ENCODE peak calls at places on chromosomes 5 and 9, in ten cellular contexts. One of them, this sample, is unnamed.
A peak's percentile ranks its signal among the peaks of the same experiment; 100 is the strongest.

GRCh38 chr9:89154218-89154617 is 24.4 kb downstream of the SHC3 start:
- DNase-seq in NCI-H1417: no peak
- DNase-seq in NCI-H774: no peak
- DNase-seq in retina: no peak
- DNase-seq in HEK293T: no peak
- DNase-seq in activated T-helper 1 cell treated with anti-CD3 and anti-CD28 coated beads, Interleukin-12 subunit alpha, Interleukin-12 subunit beta, Interleukin-2, Interleukin-4 antibody, amounts not matched to agents 30 ng/mL and 10 ng/mL and 1 ng/mL, durations not matched to agents 14 hours and 24 hours and 36 hours: no peak
- DNase-seq in activated CD4-positive, alpha-beta T cell treated with anti-CD3 and anti-CD28 coated beads for 24 hours: no peak
- DNase-seq in NCI-H1092: no peak
- DNase-seq in M059J: no peak
- DNase-seq in A673: no peak
- DNase-seq in this sample: no peak

GRCh38 chr9:94156549-94157407 is 72.5 kb downstream of the PTPDC1 start:
- DNase-seq in NCI-H1417: peak; percentile 72
- DNase-seq in NCI-H774: peak; percentile 76
- DNase-seq in retina: peak; percentile 18
- DNase-seq in HEK293T: peak; percentile 44
- DNase-seq in activated T-helper 1 cell treated with anti-CD3 and anti-CD28 coated beads, Interleukin-12 subunit alpha, Interleukin-12 subunit beta, Interleukin-2, Interleukin-4 antibody, amounts not matched to agents 30 ng/mL and 10 ng/mL and 1 ng/mL, durations not matched to agents 14 hours and 24 hours and 36 hours: no peak
- DNase-seq in activated CD4-positive, alpha-beta T cell treated with anti-CD3 and anti-CD28 coated beads for 24 hours: no peak
- DNase-seq in NCI-H1092: peak; percentile 73
- DNase-seq in M059J: peak; percentile 90
- DNase-seq in A673: peak; percentile 91
- DNase-seq in this sample: no peak

GRCh38 chr5:32217886-32218396 is 43.8 kb upstream of the GOLPH3 start:
- DNase-seq in NCI-H1417: peak; percentile 25
- DNase-seq in NCI-H774: no peak
- DNase-seq in retina: peak; percentile 22
- DNase-seq in HEK293T: peak; percentile 49
- DNase-seq in activated T-helper 1 cell treated with anti-CD3 and anti-CD28 coated beads, Interleukin-12 subunit alpha, Interleukin-12 subunit beta, Interleukin-2, Interleukin-4 antibody, amounts not matched to agents 30 ng/mL and 10 ng/mL and 1 ng/mL, durations not matched to agents 14 hours and 24 hours and 36 hours: no peak
- DNase-seq in activated CD4-positive, alpha-beta T cell treated with anti-CD3 and anti-CD28 coated beads for 24 hours: no peak
- DNase-seq in NCI-H1092: no peak
- DNase-seq in M059J: no peak
- DNase-seq in A673: peak; percentile 48
- DNase-seq in this sample: no peak

GRCh38 chr5:90201923-90202322 is 207.6 kb downstream of the CETN3 start:
- DNase-seq in NCI-H1417: peak; percentile 6
- DNase-seq in NCI-H774: no peak
- DNase-seq in retina: no peak
- DNase-seq in HEK293T: no peak
- DNase-seq in activated T-helper 1 cell treated with anti-CD3 and anti-CD28 coated beads, Interleukin-12 subunit alpha, Interleukin-12 subunit beta, Interleukin-2, Interleukin-4 antibody, amounts not matched to agents 30 ng/mL and 10 ng/mL and 1 ng/mL, durations not matched to agents 14 hours and 24 hours and 36 hours: no peak
- DNase-seq in activated CD4-positive, alpha-beta T cell treated with anti-CD3 and anti-CD28 coated beads for 24 hours: no peak
- DNase-seq in NCI-H1092: peak; percentile 11
- DNase-seq in M059J: peak; percentile 58
- DNase-seq in A673: peak; percentile 32
- DNase-seq in this sample: no peak

GRCh38 chr9:94207781-94208180 is 51.3 kb upstream of the ZNF169 start:
- DNase-seq in NCI-H1417: no peak
- DNase-seq in NCI-H774: no peak
- DNase-seq in retina: no peak
- DNase-seq in HEK293T: no peak
- DNase-seq in activated T-helper 1 cell treated with anti-CD3 and anti-CD28 coated beads, Interleukin-12 subunit alpha, Interleukin-12 subunit beta, Interleukin-2, Interleukin-4 antibody, amounts not matched to agents 30 ng/mL and 10 ng/mL and 1 ng/mL, durations not matched to agents 14 hours and 24 hours and 36 hours: no peak
- DNase-seq in activated CD4-positive, alpha-beta T cell treated with anti-CD3 and anti-CD28 coated beads for 24 hours: no peak
- DNase-seq in NCI-H1092: no peak
- DNase-seq in M059J: no peak
- DNase-seq in A673: no peak
- DNase-seq in this sample: no peak

GRCh38 chr5:158320178-158320674 is 461.3 kb upstream of the CLINT1 start:
- DNase-seq in NCI-H1417: peak; percentile 14
- DNase-seq in NCI-H774: no peak
- DNase-seq in retina: peak; percentile 20
- DNase-seq in HEK293T: no peak
- DNase-seq in activated T-helper 1 cell treated with anti-CD3 and anti-CD28 coated beads, Interleukin-12 subunit alpha, Interleukin-12 subunit beta, Interleukin-2, Interleukin-4 antibody, amounts not matched to agents 30 ng/mL and 10 ng/mL and 1 ng/mL, durations not matched to agents 14 hours and 24 hours and 36 hours: no peak
- DNase-seq in activated CD4-positive, alpha-beta T cell treated with anti-CD3 and anti-CD28 coated beads for 24 hours: no peak
- DNase-seq in NCI-H1092: peak; percentile 16
- DNase-seq in M059J: no peak
- DNase-seq in A673: no peak
- DNase-seq in this sample: no peak

GRCh38 chr5:39151731-39152130 is 67.6 kb downstream of the FYB1 start:
- DNase-seq in NCI-H1417: no peak
- DNase-seq in NCI-H774: no peak
- DNase-seq in retina: no peak
- DNase-seq in HEK293T: no peak
- DNase-seq in activated T-helper 1 cell treated with anti-CD3 and anti-CD28 coated beads, Interleukin-12 subunit alpha, Interleukin-12 subunit beta, Interleukin-2, Interleukin-4 antibody, amounts not matched to agents 30 ng/mL and 10 ng/mL and 1 ng/mL, durations not matched to agents 14 hours and 24 hours and 36 hours: no peak
- DNase-seq in activated CD4-positive, alpha-beta T cell treated with anti-CD3 and anti-CD28 coated beads for 24 hours: no peak
- DNase-seq in NCI-H1092: no peak
- DNase-seq in M059J: no peak
- DNase-seq in A673: no peak
- DNase-seq in this sample: no peak

GRCh38 chr5:96957125-96958041 is 21.5 kb downstream of the LNPEP start:
- DNase-seq in NCI-H1417: peak; percentile 11
- DNase-seq in NCI-H774: no peak
- DNase-seq in retina: no peak
- DNase-seq in HEK293T: no peak
- DNase-seq in activated T-helper 1 cell treated with anti-CD3 and anti-CD28 coated beads, Interleukin-12 subunit alpha, Interleukin-12 subunit beta, Interleukin-2, Interleukin-4 antibody, amounts not matched to agents 30 ng/mL and 10 ng/mL and 1 ng/mL, durations not matched to agents 14 hours and 24 hours and 36 hours: no peak
- DNase-seq in activated CD4-positive, alpha-beta T cell treated with anti-CD3 and anti-CD28 coated beads for 24 hours: no peak
- DNase-seq in NCI-H1092: no peak
- DNase-seq in M059J: no peak
- DNase-seq in A673: no peak
- DNase-seq in this sample: no peak

GRCh38 chr5:168424506-168425298 is 61.6 kb upstream of the RARS1 start:
- DNase-seq in NCI-H1417: no peak
- DNase-seq in NCI-H774: no peak
- DNase-seq in retina: no peak
- DNase-seq in HEK293T: no peak
- DNase-seq in activated T-helper 1 cell treated with anti-CD3 and anti-CD28 coated beads, Interleukin-12 subunit alpha, Interleukin-12 subunit beta, Interleukin-2, Interleukin-4 antibody, amounts not matched to agents 30 ng/mL and 10 ng/mL and 1 ng/mL, durations not matched to agents 14 hours and 24 hours and 36 hours: no peak
- DNase-seq in activated CD4-positive, alpha-beta T cell treated with anti-CD3 and anti-CD28 coated beads for 24 hours: no peak
- DNase-seq in NCI-H1092: no peak
- DNase-seq in M059J: peak; percentile 61
- DNase-seq in A673: no peak
- DNase-seq in this sample: no peak

GRCh38 chr5:111022301-111022700 is 49.2 kb upstream of the TSLP start:
- DNase-seq in NCI-H1417: no peak
- DNase-seq in NCI-H774: no peak
- DNase-seq in retina: no peak
- DNase-seq in HEK293T: no peak
- DNase-seq in activated T-helper 1 cell treated with anti-CD3 and anti-CD28 coated beads, Interleukin-12 subunit alpha, Interleukin-12 subunit beta, Interleukin-2, Interleukin-4 antibody, amounts not matched to agents 30 ng/mL and 10 ng/mL and 1 ng/mL, durations not matched to agents 14 hours and 24 hours and 36 hours: no peak
- DNase-seq in activated CD4-positive, alpha-beta T cell treated with anti-CD3 and anti-CD28 coated beads for 24 hours: no peak
- DNase-seq in NCI-H1092: no peak
- DNase-seq in M059J: no peak
- DNase-seq in A673: no peak
- DNase-seq in this sample: no peak

GRCh38 chr9:33044162-33044673 is 19.1 kb downstream of the DNAJA1 start:
- DNase-seq in NCI-H1417: peak; percentile 88
- DNase-seq in NCI-H774: peak; percentile 82
- DNase-seq in retina: peak; percentile 92
- DNase-seq in HEK293T: no peak
- DNase-seq in activated T-helper 1 cell treated with anti-CD3 and anti-CD28 coated beads, Interleukin-12 subunit alpha, Interleukin-12 subunit beta, Interleukin-2, Interleukin-4 antibody, amounts not matched to agents 30 ng/mL and 10 ng/mL and 1 ng/mL, durations not matched to agents 14 hours and 24 hours and 36 hours: peak; percentile 61
- DNase-seq in activated CD4-positive, alpha-beta T cell treated with anti-CD3 and anti-CD28 coated beads for 24 hours: peak; percentile 44
- DNase-seq in NCI-H1092: peak; percentile 89
- DNase-seq in M059J: peak; percentile 92
- DNase-seq in A673: peak; percentile 89
- DNase-seq in this sample: peak; percentile 28

GRCh38 chr9:73575071-73575470 is 423.4 kb downstream of the ANXA1 start:
- DNase-seq in NCI-H1417: peak; percentile 24
- DNase-seq in NCI-H774: no peak
- DNase-seq in retina: peak; percentile 59
- DNase-seq in HEK293T: no peak
- DNase-seq in activated T-helper 1 cell treated with anti-CD3 and anti-CD28 coated beads, Interleukin-12 subunit alpha, Interleukin-12 subunit beta, Interleukin-2, Interleukin-4 antibody, amounts not matched to agents 30 ng/mL and 10 ng/mL and 1 ng/mL, durations not matched to agents 14 hours and 24 hours and 36 hours: no peak
- DNase-seq in activated CD4-positive, alpha-beta T cell treated with anti-CD3 and anti-CD28 coated beads for 24 hours: no peak
- DNase-seq in NCI-H1092: no peak
- DNase-seq in M059J: no peak
- DNase-seq in A673: no peak
- DNase-seq in this sample: no peak

GRCh38 chr9:76586555-76587314 is 127.8 kb downstream of the GCNT1 start:
- DNase-seq in NCI-H1417: peak; percentile 85
- DNase-seq in NCI-H774: peak; percentile 16
- DNase-seq in retina: no peak
- DNase-seq in HEK293T: no peak
- DNase-seq in activated T-helper 1 cell treated with anti-CD3 and anti-CD28 coated beads, Interleukin-12 subunit alpha, Interleukin-12 subunit beta, Interleukin-2, Interleukin-4 antibody, amounts not matched to agents 30 ng/mL and 10 ng/mL and 1 ng/mL, durations not matched to agents 14 hours and 24 hours and 36 hours: no peak
- DNase-seq in activated CD4-positive, alpha-beta T cell treated with anti-CD3 and anti-CD28 coated beads for 24 hours: no peak
- DNase-seq in NCI-H1092: peak; percentile 35
- DNase-seq in M059J: no peak
- DNase-seq in A673: no peak
- DNase-seq in this sample: no peak

GRCh38 chr5:180803181-180804128 is 849 bp upstream of the MGAT1 start:
- DNase-seq in NCI-H1417: no peak
- DNase-seq in NCI-H774: no peak
- DNase-seq in retina: no peak
- DNase-seq in HEK293T: no peak
- DNase-seq in activated T-helper 1 cell treated with anti-CD3 and anti-CD28 coated beads, Interleukin-12 subunit alpha, Interleukin-12 subunit beta, Interleukin-2, Interleukin-4 antibody, amounts not matched to agents 30 ng/mL and 10 ng/mL and 1 ng/mL, durations not matched to agents 14 hours and 24 hours and 36 hours: peak; percentile 88
- DNase-seq in activated CD4-positive, alpha-beta T cell treated with anti-CD3 and anti-CD28 coated beads for 24 hours: peak; percentile 78
- DNase-seq in NCI-H1092: no peak
- DNase-seq in M059J: no peak
- DNase-seq in A673: peak; percentile 21
- DNase-seq in this sample: no peak

GRCh38 chr9:125407432-125407973 is 145.9 kb downstream of the GAPVD1 start:
- DNase-seq in NCI-H1417: peak; percentile 57
- DNase-seq in NCI-H774: no peak
- DNase-seq in retina: no peak
- DNase-seq in HEK293T: no peak
- DNase-seq in activated T-helper 1 cell treated with anti-CD3 and anti-CD28 coated beads, Interleukin-12 subunit alpha, Interleukin-12 subunit beta, Interleukin-2, Interleukin-4 antibody, amounts not matched to agents 30 ng/mL and 10 ng/mL and 1 ng/mL, durations not matched to agents 14 hours and 24 hours and 36 hours: no peak
- DNase-seq in activated CD4-positive, alpha-beta T cell treated with anti-CD3 and anti-CD28 coated beads for 24 hours: no peak
- DNase-seq in NCI-H1092: no peak
- DNase-seq in M059J: no peak
- DNase-seq in A673: no peak
- DNase-seq in this sample: no peak

GRCh38 chr9:9612270-9612669 is 1000.5 kb downstream of the PTPRD start:
- DNase-seq in NCI-H1417: peak; percentile 88
- DNase-seq in NCI-H774: peak; percentile 84
- DNase-seq in retina: no peak
- DNase-seq in HEK293T: no peak
- DNase-seq in activated T-helper 1 cell treated with anti-CD3 and anti-CD28 coated beads, Interleukin-12 subunit alpha, Interleukin-12 subunit beta, Interleukin-2, Interleukin-4 antibody, amounts not matched to agents 30 ng/mL and 10 ng/mL and 1 ng/mL, durations not matched to agents 14 hours and 24 hours and 36 hours: no peak
- DNase-seq in activated CD4-positive, alpha-beta T cell treated with anti-CD3 and anti-CD28 coated beads for 24 hours: no peak
- DNase-seq in NCI-H1092: peak; percentile 38
- DNase-seq in M059J: no peak
- DNase-seq in A673: no peak
- DNase-seq in this sample: no peak

GRCh38 chr5:52896524-52897237 is 92.5 kb upstream of the ITGA2 start:
- DNase-seq in NCI-H1417: no peak
- DNase-seq in NCI-H774: no peak
- DNase-seq in retina: no peak
- DNase-seq in HEK293T: no peak
- DNase-seq in activated T-helper 1 cell treated with anti-CD3 and anti-CD28 coated beads, Interleukin-12 subunit alpha, Interleukin-12 subunit beta, Interleukin-2, Interleukin-4 antibody, amounts not matched to agents 30 ng/mL and 10 ng/mL and 1 ng/mL, durations not matched to agents 14 hours and 24 hours and 36 hours: no peak
- DNase-seq in activated CD4-positive, alpha-beta T cell treated with anti-CD3 and anti-CD28 coated beads for 24 hours: no peak
- DNase-seq in NCI-H1092: no peak
- DNase-seq in M059J: peak; percentile 24
- DNase-seq in A673: peak; percentile 72
- DNase-seq in this sample: peak; percentile 77

GRCh38 chr9:77291714-77292113 is 114.4 kb downstream of the VPS13A start:
- DNase-seq in NCI-H1417: peak; percentile 31
- DNase-seq in NCI-H774: no peak
- DNase-seq in retina: no peak
- DNase-seq in HEK293T: peak; percentile 58
- DNase-seq in activated T-helper 1 cell treated with anti-CD3 and anti-CD28 coated beads, Interleukin-12 subunit alpha, Interleukin-12 subunit beta, Interleukin-2, Interleukin-4 antibody, amounts not matched to agents 30 ng/mL and 10 ng/mL and 1 ng/mL, durations not matched to agents 14 hours and 24 hours and 36 hours: no peak
- DNase-seq in activated CD4-positive, alpha-beta T cell treated with anti-CD3 and anti-CD28 coated beads for 24 hours: no peak
- DNase-seq in NCI-H1092: no peak
- DNase-seq in M059J: peak; percentile 43
- DNase-seq in A673: peak; percentile 75
- DNase-seq in this sample: no peak

GRCh38 chr5:76500633-76501393 is 97.7 kb downstream of the IQGAP2 start:
- DNase-seq in NCI-H1417: no peak
- DNase-seq in NCI-H774: no peak
- DNase-seq in retina: no peak
- DNase-seq in HEK293T: no peak
- DNase-seq in activated T-helper 1 cell treated with anti-CD3 and anti-CD28 coated beads, Interleukin-12 subunit alpha, Interleukin-12 subunit beta, Interleukin-2, Interleukin-4 antibody, amounts not matched to agents 30 ng/mL and 10 ng/mL and 1 ng/mL, durations not matched to agents 14 hours and 24 hours and 36 hours: no peak
- DNase-seq in activated CD4-positive, alpha-beta T cell treated with anti-CD3 and anti-CD28 coated beads for 24 hours: no peak
- DNase-seq in NCI-H1092: no peak
- DNase-seq in M059J: peak; percentile 17
- DNase-seq in A673: no peak
- DNase-seq in this sample: no peak

GRCh38 chr9:108584860-108585259 is 270.9 kb downstream of the ACTL7B start:
- DNase-seq in NCI-H1417: no peak
- DNase-seq in NCI-H774: no peak
- DNase-seq in retina: no peak
- DNase-seq in HEK293T: no peak
- DNase-seq in activated T-helper 1 cell treated with anti-CD3 and anti-CD28 coated beads, Interleukin-12 subunit alpha, Interleukin-12 subunit beta, Interleukin-2, Interleukin-4 antibody, amounts not matched to agents 30 ng/mL and 10 ng/mL and 1 ng/mL, durations not matched to agents 14 hours and 24 hours and 36 hours: no peak
- DNase-seq in activated CD4-positive, alpha-beta T cell treated with anti-CD3 and anti-CD28 coated beads for 24 hours: no peak
- DNase-seq in NCI-H1092: no peak
- DNase-seq in M059J: no peak
- DNase-seq in A673: no peak
- DNase-seq in this sample: no peak

GRCh38 chr5:138978085-138978484 is 103.0 kb upstream of the LRRTM2 start:
- DNase-seq in NCI-H1417: no peak
- DNase-seq in NCI-H774: no peak
- DNase-seq in retina: no peak
- DNase-seq in HEK293T: no peak
- DNase-seq in activated T-helper 1 cell treated with anti-CD3 and anti-CD28 coated beads, Interleukin-12 subunit alpha, Interleukin-12 subunit beta, Interleukin-2, Interleukin-4 antibody, amounts not matched to agents 30 ng/mL and 10 ng/mL and 1 ng/mL, durations not matched to agents 14 hours and 24 hours and 36 hours: no peak
- DNase-seq in activated CD4-positive, alpha-beta T cell treated with anti-CD3 and anti-CD28 coated beads for 24 hours: no peak
- DNase-seq in NCI-H1092: no peak
- DNase-seq in M059J: peak; percentile 36
- DNase-seq in A673: no peak
- DNase-seq in this sample: no peak

GRCh38 chr9:109194157-109194556 is 27.1 kb upstream of the FRRS1L start:
- DNase-seq in NCI-H1417: no peak
- DNase-seq in NCI-H774: no peak
- DNase-seq in retina: no peak
- DNase-seq in HEK293T: no peak
- DNase-seq in activated T-helper 1 cell treated with anti-CD3 and anti-CD28 coated beads, Interleukin-12 subunit alpha, Interleukin-12 subunit beta, Interleukin-2, Interleukin-4 antibody, amounts not matched to agents 30 ng/mL and 10 ng/mL and 1 ng/mL, durations not matched to agents 14 hours and 24 hours and 36 hours: no peak
- DNase-seq in activated CD4-positive, alpha-beta T cell treated with anti-CD3 and anti-CD28 coated beads for 24 hours: no peak
- DNase-seq in NCI-H1092: no peak
- DNase-seq in M059J: peak; percentile 14
- DNase-seq in A673: no peak
- DNase-seq in this sample: no peak

GRCh38 chr5:134510970-134511795 is 14.3 kb upstream of the JADE2 start:
- DNase-seq in NCI-H1417: no peak
- DNase-seq in NCI-H774: no peak
- DNase-seq in retina: no peak
- DNase-seq in HEK293T: no peak
- DNase-seq in activated T-helper 1 cell treated with anti-CD3 and anti-CD28 coated beads, Interleukin-12 subunit alpha, Interleukin-12 subunit beta, Interleukin-2, Interleukin-4 antibody, amounts not matched to agents 30 ng/mL and 10 ng/mL and 1 ng/mL, durations not matched to agents 14 hours and 24 hours and 36 hours: no peak
- DNase-seq in activated CD4-positive, alpha-beta T cell treated with anti-CD3 and anti-CD28 coated beads for 24 hours: peak; percentile 54
- DNase-seq in NCI-H1092: no peak
- DNase-seq in M059J: peak; percentile 80
- DNase-seq in A673: no peak
- DNase-seq in this sample: no peak

This sample was measured in SK-N-MC.